ENCODE peak calls at places on chromosomes 12 and 14, in nine cellular contexts. H is cardiac muscle cell, J is IMR-90, T is AG04449, O is fibroblast of mammary gland, W is PC-3, M is brain microvascular endothelial cell, R is natural killer cell, S is AG04450. Y is an unnamed sample.

GRCh38 chr14:95222151-95222631 is 64.9 kb upstream of the DICER1 start:
- DNase-seq in R (no peak), M (peak; percentile 41), O (peak; percentile 73), S (no peak), W (peak; percentile 5), H (peak; percentile 35), T (peak; percentile 10), J (peak; percentile 38), Y (no peak)

GRCh38 chr12:69241444-69242092 is 2.2 kb downstream of the CPSF6 start:
- DNase-seq in R (no peak), M (no peak), J (peak; percentile 10), W (no peak), T (no peak), O (peak; percentile 15), H (no peak), S (no peak), Y (no peak)

GRCh38 chr12:93098077-93098476 is 169.0 kb upstream of the EEA1 start:
- DNase-seq in W (peak; percentile 72), S (no peak), J (peak; percentile 35), M (peak; percentile 37), H (peak; percentile 55), T (no peak), R (peak; percentile 23), O (peak; percentile 57), Y (no peak)

GRCh38 chr14:42224053-42224888 is 617.6 kb downstream of the LRFN5 start:
- DNase-seq in W (peak; percentile 90), H (peak; percentile 78), T (no peak), S (peak; percentile 38), R (no peak), J (peak; percentile 68), O (peak; percentile 80), M (peak; percentile 56), Y (peak; percentile 69)

GRCh38 chr12:115423546-115423987 is 739.6 kb upstream of the TBX3 start:
- DNase-seq in T (no peak), S (no peak), H (no peak), R (no peak), W (peak; percentile 23), M (no peak), J (no peak), O (no peak), Y (no peak)

GRCh38 chr12:108612788-108613282 is 15.0 kb upstream of the TMEM119 start:
- DNase-seq in J (no peak), S (no peak), W (no peak), H (no peak), R (no peak), T (no peak), O (no peak), M (no peak), Y (no peak)

GRCh38 chr14:69039287-69039628 is 60.2 kb upstream of the ACTN1 start:
- DNase-seq in J (peak; percentile 76), S (no peak), R (no peak), M (peak; percentile 66), T (no peak), W (peak; percentile 72), O (peak; percentile 61), H (peak; percentile 50), Y (no peak)

GRCh38 chr14:46432516-46432915 is 219.1 kb downstream of the RPL10L start:
- DNase-seq in H (no peak), W (no peak), S (no peak), M (no peak), O (no peak), R (no peak), J (no peak), T (no peak), Y (no peak)

GRCh38 chr14:91405241-91405721 is 12.3 kb downstream of the CCDC88C start:
- DNase-seq in R (no peak), S (no peak), T (no peak), O (no peak), J (no peak), M (no peak), H (no peak), W (no peak), Y (no peak)

GRCh38 chr12:53589423-53589822 is 36.8 kb downstream of the ATF7 start:
- DNase-seq in R (no peak), O (no peak), J (no peak), W (no peak), H (no peak), M (no peak), T (no peak), S (no peak), Y (no peak)

GRCh38 chr12:55713721-55714120 is 2.1 kb upstream of the BLOC1S1 start:
- DNase-seq in W (peak; percentile 94), J (peak; percentile 89), T (no peak), M (peak; percentile 45), H (peak; percentile 81), O (peak; percentile 96), S (no peak), R (no peak), Y (no peak)

GRCh38 chr14:99564256-99564902 is 39.6 kb downstream of the CCDC85C start:
- DNase-seq in H (peak; percentile 89), S (peak; percentile 65), R (no peak), T (peak; percentile 26), O (peak; percentile 48), M (peak; percentile 37), W (peak; percentile 58), J (peak; percentile 81), Y (no peak)

GRCh38 chr14:64935508-64935907 is 7.0 kb downstream of the GPX2 start:
- DNase-seq in T (no peak), R (no peak), S (no peak), J (no peak), O (no peak), M (no peak), W (no peak), H (no peak), Y (no peak)

GRCh38 chr14:87908591-87908990 is 84.4 kb downstream of the GALC start:
- DNase-seq in H (no peak), T (no peak), R (no peak), S (no peak), J (no peak), O (no peak), M (no peak), W (no peak), Y (no peak)

GRCh38 chr14:74085828-74086227 is 1.1 kb downstream of the LIN52 start:
- DNase-seq in H (no peak), W (no peak), S (no peak), O (no peak), T (no peak), R (no peak), J (no peak), M (no peak), Y (no peak)

GRCh38 chr14:70641548-70642312 is at the start of gene TTC9:
- DNase-seq in S (no peak), T (no peak), M (no peak), H (peak; percentile 2), O (no peak), W (peak; percentile 8), R (peak; percentile 38), J (no peak), Y (peak; percentile 32)

GRCh38 chr12:124469193-124469888 is 98.1 kb downstream of the NCOR2 start:
- DNase-seq in O (peak; percentile 23), T (no peak), H (peak; percentile 23), M (no peak), S (no peak), W (peak; percentile 30), J (no peak), R (no peak), Y (no peak)

GRCh38 chr12:57216931-57217871 is 607 bp downstream of the NXPH4 start:
- DNase-seq in W (peak; percentile 41), M (no peak), T (no peak), H (no peak), J (no peak), R (peak; percentile 53), S (no peak), O (no peak), Y (no peak)

GRCh38 chr12:93526786-93527428 is 45.6 kb upstream of the SOCS2 start:
- DNase-seq in T (peak; percentile 82), W (peak; percentile 95), M (peak; percentile 95), H (peak; percentile 93), R (no peak), S (peak; percentile 85), J (peak; percentile 96), O (peak; percentile 87), Y (no peak)

GRCh38 chr12:14885718-14886201 is at the start of gene MGP:
- DNase-seq in H (peak; percentile 98), S (no peak), R (no peak), T (no peak), O (peak; percentile 75), M (peak; percentile 17), W (peak; percentile 78), J (peak; percentile 18), Y (no peak)

GRCh38 chr12:202081-202731 is 11.8 kb downstream of the SLC6A12 start:
- DNase-seq in W (peak; percentile 5), O (no peak), J (no peak), T (no peak), M (no peak), R (no peak), H (no peak), S (no peak), Y (no peak)

GRCh38 chr12:100138048-100138907 is 4.4 kb downstream of the BLTP3B start:
- DNase-seq in M (peak; percentile 16), R (no peak), T (no peak), W (peak; percentile 45), H (peak; percentile 43), S (no peak), O (peak; percentile 29), J (peak; percentile 15), Y (no peak)
- TF ChIP-seq CTCF in M (peak; percentile 53), R (peak; percentile 11), T (peak; percentile 16), W (peak; percentile 80), H (peak; percentile 44), S (peak; percentile 37), O (peak; percentile 44), J (peak; percentile 27), Y (peak; percentile 18)

GRCh38 chr12:132568826-132569480 is 41.4 kb downstream of the LRCOL1 start:
- DNase-seq in M (no peak), S (no peak), W (no peak), R (no peak), J (no peak), H (no peak), T (no peak), O (no peak), Y (no peak)
- TF ChIP-seq CTCF in M (no peak), S (no peak), W (no peak), R (no peak), J (no peak), H (no peak), T (no peak), O (no peak), Y (no peak)

GRCh38 chr12:96400631-96401060 is 407 bp upstream of the CDK17 start:
- DNase-seq in J (peak; percentile 39), T (no peak), R (no peak), O (peak; percentile 44), H (peak; percentile 52), S (no peak), M (peak; percentile 43), W (peak; percentile 37), Y (no peak)
- TF ChIP-seq CTCF in J (no peak), T (no peak), R (no peak), O (no peak), H (no peak), S (no peak), M (no peak), W (no peak), Y (no peak)

DNA sequence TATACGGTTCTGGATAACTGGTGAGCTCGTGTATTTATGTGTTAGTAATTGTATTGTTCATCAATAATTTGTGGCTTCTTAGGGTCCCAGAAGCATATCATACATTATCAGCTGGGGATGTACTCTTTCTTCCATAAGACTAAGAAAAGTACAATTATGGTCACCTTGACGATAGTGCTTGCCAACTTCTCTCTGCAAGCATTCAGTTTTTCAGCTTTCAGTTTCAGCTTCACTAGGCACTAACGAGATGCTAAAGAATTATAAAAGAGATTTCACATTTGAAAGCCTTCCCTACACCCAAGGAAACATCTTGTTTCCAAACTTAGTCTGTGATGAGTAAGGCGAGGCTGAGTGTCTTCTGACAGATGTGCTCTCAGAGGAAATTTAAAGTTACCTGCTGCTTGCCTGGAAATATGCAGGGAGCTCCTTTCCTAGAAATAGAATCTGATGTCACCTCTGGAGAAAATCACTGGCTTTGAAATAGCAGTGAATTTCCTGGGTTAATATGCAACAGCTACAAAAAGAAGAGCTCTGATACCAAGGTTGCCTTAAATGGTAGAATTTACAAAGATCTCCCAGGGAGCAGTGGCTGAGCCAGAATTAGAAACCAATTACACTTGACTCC is 1419.9 kb upstream of the TMEM132C start:
- DNase-seq in S (no peak), W (no peak), J (no peak), O (no peak), T (no peak), H (no peak), M (no peak), R (no peak), Y (no peak)
- TF ChIP-seq CTCF in S (no peak), W (no peak), J (no peak), O (no peak), T (no peak), H (no peak), M (no peak), R (no peak), Y (no peak)

Y was measured in progenitor cell of endocrine pancreas.